ENCODE peak calls at places on chromosomes 3 and 15, in eight cellular contexts. Y is D721Med, H is iPS-NIHi11, T is NCI-H460, D is KBM-7, W is ELR, N is EL, U is prostate gland. P is an unnamed sample.

GRCh38 chr3:12353796-12354505 is 65.1 kb downstream of the PPARG start:
- DNase-seq in W (no peak), N (peak; percentile 9), Y (no peak), U (no peak), H (no peak), D (no peak), T (no peak), P (no peak)

GRCh38 chr3:13522236-13522635 is 26.7 kb upstream of the FBLN2 start:
- DNase-seq in T (no peak), D (no peak), W (no peak), H (no peak), U (no peak), N (no peak), Y (no peak), P (no peak)

GRCh38 chr15:68599560-68600071 is 20.8 kb downstream of the CORO2B start:
- DNase-seq in U (no peak), N (peak; percentile 77), Y (peak; percentile 67), H (peak; percentile 80), D (no peak), T (no peak), W (peak; percentile 87), P (peak; percentile 95)

GRCh38 chr3:128307029-128307633 is 153.8 kb downstream of the EEFSEC start:
- DNase-seq in Y (no peak), N (no peak), U (peak; percentile 59), W (peak; percentile 9), T (no peak), D (no peak), H (no peak), P (peak; percentile 65)

GRCh38 chr15:49215768-49216739 is 46.0 kb downstream of the GALK2 start:
- DNase-seq in W (no peak), N (no peak), D (peak; percentile 55), H (peak; percentile 63), U (no peak), Y (no peak), T (no peak), P (peak; percentile 66)

GRCh38 chr3:169686874-169687273 is 23.4 kb upstream of the MECOM start:
- DNase-seq in U (no peak), T (no peak), D (no peak), Y (no peak), H (no peak), W (no peak), N (no peak), P (no peak)

GRCh38 chr15:88401972-88402656 is 65.1 kb downstream of the MRPL46 start:
- DNase-seq in W (no peak), N (no peak), T (no peak), Y (no peak), U (no peak), H (peak; percentile 33), D (peak; percentile 23), P (no peak)

GRCh38 chr3:112233083-112233482 is 60.9 kb downstream of the SLC9C1 start:
- DNase-seq in T (no peak), W (no peak), Y (no peak), H (no peak), U (no peak), D (no peak), N (no peak), P (no peak)

GRCh38 chr15:22263738-22264137 is 183.4 kb downstream of the OR4M2 start:
- DNase-seq in U (no peak), W (no peak), D (no peak), Y (no peak), H (no peak), N (no peak), T (peak; percentile 75), P (no peak)

GRCh38 chr15:62742409-62743171 is 300.0 kb upstream of the TPM1 start:
- DNase-seq in Y (no peak), T (peak; percentile 61), W (peak; percentile 92), H (peak; percentile 69), D (peak; percentile 78), N (peak; percentile 94), U (peak; percentile 19), P (peak; percentile 87)

GRCh38 chr3:98564282-98565005 is 29.0 kb downstream of the CPOX start:
- DNase-seq in T (no peak), N (no peak), H (no peak), W (no peak), U (no peak), Y (no peak), D (no peak), P (no peak)

GRCh38 chr3:9793161-9793781 is 389 bp downstream of the ARPC4 start:
- DNase-seq in D (peak; percentile 47), N (peak; percentile 52), U (no peak), H (peak; percentile 29), Y (no peak), T (no peak), W (peak; percentile 56), P (peak; percentile 46)

GRCh38 chr15:85886345-85886935 is 91.7 kb upstream of the KLHL25 start:
- DNase-seq in T (no peak), Y (no peak), H (no peak), N (no peak), D (no peak), U (no peak), W (no peak), P (no peak)

GRCh38 chr3:15333099-15333956 is 942 bp upstream of the SH3BP5 start:
- DNase-seq in H (no peak), T (no peak), N (no peak), W (no peak), U (no peak), D (no peak), Y (no peak), P (peak; percentile 46)

GRCh38 chr3:39260957-39261356 is 18.9 kb downstream of the CX3CR1 start:
- DNase-seq in H (peak; percentile 40), N (peak; percentile 77), T (peak; percentile 90), D (peak; percentile 93), Y (no peak), W (peak; percentile 80), U (peak; percentile 37), P (peak; percentile 70)

GRCh38 chr3:104396974-104397669 is 969.6 kb upstream of the ALCAM start:
- DNase-seq in N (peak; percentile 26), U (no peak), T (no peak), H (no peak), D (no peak), Y (no peak), W (no peak), P (no peak)

GRCh38 chr3:64214697-64215018 is 10.6 kb downstream of the PRICKLE2 start:
- DNase-seq in H (no peak), D (no peak), U (no peak), T (no peak), N (peak; percentile 59), Y (no peak), W (peak; percentile 46), P (no peak)

GRCh38 chr3:100141576-100141975 is 27.3 kb upstream of the FILIP1L start:
- DNase-seq in Y (no peak), W (no peak), N (no peak), H (no peak), T (no peak), U (no peak), D (no peak), P (no peak)

GRCh38 chr3:32313723-32314473 is 75.4 kb downstream of the CMTM8 start:
- DNase-seq in T (no peak), U (no peak), N (peak; percentile 48), H (no peak), D (no peak), Y (no peak), W (peak; percentile 53), P (no peak)

GRCh38 chr3:155744626-155745324 is at the start of gene PLCH1:
- DNase-seq in W (peak; percentile 69), H (peak; percentile 89), T (peak; percentile 50), U (peak; percentile 66), Y (peak; percentile 63), D (peak; percentile 87), N (peak; percentile 54), P (peak; percentile 94)

GRCh38 chr3:57120040-57120802 is 44.9 kb downstream of the IL17RD start:
- DNase-seq in W (no peak), D (no peak), H (no peak), Y (no peak), U (no peak), N (no peak), T (no peak), P (no peak)

GRCh38 chr3:64888840-64889239 is 201.0 kb upstream of the ADAMTS9 start:
- DNase-seq in U (no peak), Y (no peak), D (no peak), W (no peak), N (no peak), H (no peak), T (no peak), P (no peak)

P was measured in left kidney.